ENCODE peak calls at places on chromosomes 3 and 15, in ten cellular contexts. D is colonic mucosa, P is uterus, S is pancreas, W is lower lobe of right lung, L is thyroid gland, Y is GM23338, U is PC-3, M is left lung, R is heart right ventricle. J is an unnamed sample.

GRCh38 chr3:48410205-48411040 is 19.5 kb downstream of the PLXNB1 start:
- DNase-seq in D (peak; percentile 14), P (no peak), S (peak; percentile 2), W (peak; percentile 27), L (no peak), Y (no peak), U (no peak), M (peak; percentile 20), R (no peak), J (peak; percentile 9)

GRCh38 chr15:91961357-91961756 is 107.8 kb downstream of the SLCO3A1 start:
- DNase-seq in D (no peak), P (no peak), S (no peak), W (no peak), L (no peak), Y (no peak), U (no peak), M (no peak), R (no peak), J (no peak)

GRCh38 chr3:129316121-129317013 is 37.7 kb downstream of the HMCES start:
- DNase-seq in D (peak; percentile 93), P (peak; percentile 88), S (peak; percentile 79), W (peak; percentile 88), L (peak; percentile 85), Y (peak; percentile 87), U (peak; percentile 77), M (peak; percentile 85), R (peak; percentile 87), J (peak; percentile 93)

GRCh38 chr15:70286110-70286806 is 188.5 kb upstream of the TLE3 start:
- DNase-seq in D (no peak), P (no peak), S (no peak), W (no peak), L (peak; percentile 91), Y (peak; percentile 9), U (no peak), M (peak; percentile 56), R (no peak), J (no peak)

GRCh38 chr15:69172854-69173253 is 12.4 kb downstream of the GLCE start:
- DNase-seq in D (peak; percentile 66), P (no peak), S (no peak), W (no peak), L (no peak), Y (no peak), U (peak; percentile 77), M (no peak), R (no peak), J (no peak)

GRCh38 chr15:100338971-100339444 is 2.8 kb downstream of the ADAMTS17 start:
- DNase-seq in D (peak; percentile 70), P (peak; percentile 64), S (peak; percentile 63), W (no peak), L (peak; percentile 79), Y (peak; percentile 89), U (peak; percentile 88), M (peak; percentile 51), R (no peak), J (peak; percentile 74)

GRCh38 chr15:73530649-73531048 is 87.7 kb downstream of the REC114 start:
- DNase-seq in D (no peak), P (no peak), S (no peak), W (no peak), L (no peak), Y (no peak), U (no peak), M (no peak), R (no peak), J (no peak)

GRCh38 chr3:56725175-56725574 is 42.1 kb upstream of the TASOR start:
- DNase-seq in D (no peak), P (no peak), S (no peak), W (no peak), L (peak; percentile 14), Y (no peak), U (no peak), M (no peak), R (no peak), J (no peak)

GRCh38 chr3:1183320-1184048 is 90.7 kb downstream of the CNTN6 start:
- DNase-seq in D (no peak), P (no peak), S (no peak), W (no peak), L (no peak), Y (no peak), U (no peak), M (no peak), R (no peak), J (no peak)

GRCh38 chr15:45903283-45903682 is 268.5 kb downstream of the SQOR start:
- DNase-seq in D (no peak), P (no peak), S (no peak), W (no peak), L (no peak), Y (no peak), U (no peak), M (no peak), R (no peak), J (no peak)

GRCh38 chr3:144032531-144033234 is 61.1 kb downstream of the DIPK2A start:
- DNase-seq in D (no peak), P (no peak), S (no peak), W (no peak), L (no peak), Y (no peak), U (no peak), M (no peak), R (no peak), J (no peak)

GRCh38 chr3:9301798-9302197 is 52.4 kb upstream of the SRGAP3 start:
- DNase-seq in D (no peak), P (no peak), S (no peak), W (no peak), L (no peak), Y (no peak), U (peak; percentile 71), M (no peak), R (no peak), J (no peak)

GRCh38 chr3:45968706-45969105 is 25.4 kb downstream of the CXCR6 start:
- DNase-seq in D (no peak), P (peak; percentile 57), S (no peak), W (no peak), L (no peak), Y (no peak), U (peak; percentile 21), M (no peak), R (no peak), J (no peak)

GRCh38 chr15:45115312-45115820 is 1.2 kb downstream of the DUOXA2 start:
- DNase-seq in D (no peak), P (no peak), S (no peak), W (no peak), L (peak; percentile 94), Y (no peak), U (no peak), M (peak; percentile 24), R (no peak), J (no peak)

GRCh38 chr15:31472636-31473383 is 146.2 kb downstream of the KLF13 start:
- DNase-seq in D (no peak), P (peak; percentile 36), S (no peak), W (no peak), L (peak; percentile 64), Y (no peak), U (no peak), M (no peak), R (no peak), J (no peak)

GRCh38 chr3:42205800-42206514 is 60.0 kb downstream of the CCK start:
- DNase-seq in D (no peak), P (no peak), S (no peak), W (no peak), L (no peak), Y (peak; percentile 26), U (no peak), M (no peak), R (no peak), J (no peak)

GRCh38 chr15:80183886-80184285 is 31.1 kb downstream of the FAH start:
- DNase-seq in D (no peak), P (no peak), S (no peak), W (no peak), L (no peak), Y (peak; percentile 38), U (peak; percentile 9), M (no peak), R (no peak), J (no peak)

GRCh38 chr3:41907330-41908073 is 54.4 kb downstream of the ULK4 start:
- DNase-seq in D (no peak), P (no peak), S (no peak), W (no peak), L (no peak), Y (no peak), U (peak; percentile 53), M (no peak), R (no peak), J (no peak)

DNA sequence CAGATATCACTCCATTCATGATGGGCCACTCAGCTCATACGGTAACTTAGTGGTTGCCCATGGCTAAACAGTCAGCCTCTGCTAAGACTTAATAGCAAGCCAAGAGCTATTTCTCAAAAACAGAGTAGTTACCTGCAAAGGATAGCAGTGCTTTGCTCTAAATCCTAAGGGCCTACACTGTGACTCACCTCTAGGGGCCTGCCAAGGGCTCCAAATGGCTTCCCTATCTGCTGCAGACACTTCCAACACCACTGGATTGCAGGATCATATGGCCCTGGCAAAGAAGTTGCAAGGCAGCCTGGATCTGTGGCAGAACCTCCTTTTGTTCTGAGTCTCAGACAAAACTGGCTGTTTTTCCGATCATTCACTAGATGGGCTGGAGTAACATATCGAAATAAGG is 17.8 kb downstream of the CGGBP1 start:
- DNase-seq in D (no peak), P (no peak), S (no peak), W (no peak), L (no peak), Y (peak; percentile 45), U (no peak), M (no peak), R (no peak), J (no peak)
- TF ChIP-seq CTCF in D (no peak), P (no peak), S (no peak), W (no peak), L (no peak), Y (peak; percentile 23), U (no peak), M (no peak), R (no peak), J (no peak)

GRCh38 chr3:102415553-102415952 is 19.3 kb upstream of the ZPLD1 start:
- DNase-seq in D (no peak), P (no peak), S (no peak), W (no peak), L (no peak), Y (no peak), U (no peak), M (no peak), R (no peak), J (no peak)
- H3K4me3 ChIP-seq in D (no peak overlapping the region), P (peak overlapping the region; percentile 12), S (no peak overlapping the region), W (peak overlapping the region; percentile 20), L (no peak overlapping the region), Y (no peak overlapping the region), U (no peak overlapping the region), M (no peak overlapping the region), R (no peak overlapping the region), J (peak overlapping the region; percentile 11)

GRCh38 chr3:152199069-152199838 is 69.5 kb upstream of the MBNL1 start:
- DNase-seq in D (no peak), P (no peak), S (no peak), W (no peak), L (no peak), Y (no peak), U (no peak), M (no peak), R (no peak), J (no peak)
- H3K27ac ChIP-seq in D (peak overlapping the region; percentile 63), P (peak overlapping the region; percentile 83), S (peak overlapping the region; percentile 45), W (peak overlapping the region; percentile 76), L (no peak overlapping the region), Y (no peak overlapping the region), U (no peak overlapping the region), M (peak overlapping the region; percentile 75), R (peak overlapping the region; percentile 91), J (no peak overlapping the region)

DNA sequence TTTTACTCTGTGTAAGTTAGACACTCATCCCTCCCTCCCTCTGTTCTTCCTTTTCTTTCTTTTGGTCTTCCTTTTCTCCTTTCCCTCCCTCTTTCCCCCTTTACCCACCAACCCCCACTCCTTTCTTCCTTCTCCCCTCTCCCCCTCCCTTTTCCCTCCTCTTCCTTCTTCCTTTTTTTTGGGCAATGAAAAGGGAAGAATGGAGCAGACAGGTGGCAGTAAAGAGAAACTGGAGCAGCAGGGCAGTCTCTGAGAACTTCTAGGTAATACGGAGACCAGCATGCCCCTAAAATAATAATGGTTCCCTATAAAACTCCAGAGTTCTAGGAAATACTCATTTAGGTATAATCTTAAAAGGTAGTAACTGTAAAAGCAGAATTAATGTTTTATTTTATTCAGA is 11.4 kb upstream of the GPR171 start:
- DNase-seq in D (no peak), P (no peak), S (no peak), W (no peak), L (no peak), Y (peak; percentile 56), U (no peak), M (no peak), R (no peak), J (no peak)
- TF ChIP-seq CTCF in D (no peak), P (no peak), S (no peak), W (no peak), L (no peak), Y (peak; percentile 57), U (peak; percentile 39), M (no peak), R (no peak), J (no peak)